ENCODE peak calls at places on chromosomes 2 and 18, in four cellular contexts. One of them, this sample, is unnamed. For H3K4me1 and H3K36me3, the result is how much of the 10 kb centered on the place peaks cover.

GRCh38 chr2:169961911-169962310 is 134.7 kb downstream of the UBR3 start:
- DNase-seq in gastrocnemius medialis: peak
- DNase-seq in CD8-positive, alpha-beta T cell: no peak
- DNase-seq in neural progenitor cell: no peak
- DNase-seq in this sample: no peak

GRCh38 chr2:224359569-224359968 is 42.3 kb downstream of the FAM124B start:
- DNase-seq in gastrocnemius medialis: no peak
- DNase-seq in CD8-positive, alpha-beta T cell: no peak
- DNase-seq in neural progenitor cell: peak
- DNase-seq in this sample: no peak

GRCh38 chr2:122019729-122020128 is 264.3 kb downstream of the TSN start:
- DNase-seq in gastrocnemius medialis: no peak
- DNase-seq in CD8-positive, alpha-beta T cell: no peak
- DNase-seq in neural progenitor cell: no peak
- DNase-seq in this sample: no peak

GRCh38 chr2:142897807-142898206 is 20.3 kb downstream of the KYNU start:
- DNase-seq in gastrocnemius medialis: no peak
- DNase-seq in CD8-positive, alpha-beta T cell: no peak
- DNase-seq in neural progenitor cell: no peak
- DNase-seq in this sample: no peak

GRCh38 chr2:69645026-69645425 is 1.5 kb upstream of the AAK1 start:
- DNase-seq in gastrocnemius medialis: no peak
- DNase-seq in CD8-positive, alpha-beta T cell: peak
- DNase-seq in neural progenitor cell: no peak
- DNase-seq in this sample: peak

GRCh38 chr2:105912081-105912480 is 167.4 kb downstream of the NCK2 start:
- DNase-seq in gastrocnemius medialis: no peak
- DNase-seq in CD8-positive, alpha-beta T cell: no peak
- DNase-seq in neural progenitor cell: no peak
- DNase-seq in this sample: no peak

GRCh38 chr2:232573042-232573441 is 22.6 kb downstream of the EIF4E2 start:
- DNase-seq in gastrocnemius medialis: no peak
- DNase-seq in CD8-positive, alpha-beta T cell: no peak
- DNase-seq in neural progenitor cell: no peak
- DNase-seq in this sample: no peak

GRCh38 chr2:32915694-32916093 is 31.1 kb upstream of the LTBP1 start:
- DNase-seq in gastrocnemius medialis: no peak
- DNase-seq in CD8-positive, alpha-beta T cell: no peak
- DNase-seq in neural progenitor cell: no peak
- DNase-seq in this sample: no peak

GRCh38 chr2:55102056-55102812 is 52.0 kb upstream of the RTN4 start:
- DNase-seq in gastrocnemius medialis: no peak
- DNase-seq in CD8-positive, alpha-beta T cell: no peak
- DNase-seq in neural progenitor cell: no peak
- DNase-seq in this sample: no peak

GRCh38 chr2:216849987-216850386 is 9.9 kb downstream of the TNP1 start:
- DNase-seq in gastrocnemius medialis: peak
- DNase-seq in CD8-positive, alpha-beta T cell: peak
- DNase-seq in neural progenitor cell: no peak
- DNase-seq in this sample: peak

GRCh38 chr2:110748489-110748867 is 16.1 kb downstream of the ACOXL start:
- DNase-seq in gastrocnemius medialis: no peak
- DNase-seq in CD8-positive, alpha-beta T cell: peak
- DNase-seq in neural progenitor cell: peak
- DNase-seq in this sample: peak

GRCh38 chr2:88892788-88893187 is 201.3 kb downstream of the RPIA start:
- DNase-seq in gastrocnemius medialis: no peak
- DNase-seq in CD8-positive, alpha-beta T cell: no peak
- DNase-seq in neural progenitor cell: no peak
- DNase-seq in this sample: no peak

GRCh38 chr2:136116111-136116812 is 1.7 kb downstream of the CXCR4 start:
- DNase-seq in gastrocnemius medialis: no peak
- DNase-seq in CD8-positive, alpha-beta T cell: peak
- DNase-seq in neural progenitor cell: peak
- DNase-seq in this sample: peak

GRCh38 chr2:108535380-108535677 is 1.1 kb downstream of the LIMS1 start:
- DNase-seq in gastrocnemius medialis: no peak
- DNase-seq in CD8-positive, alpha-beta T cell: no peak
- DNase-seq in neural progenitor cell: peak
- DNase-seq in this sample: no peak

GRCh38 chr2:2046497-2046896 is 284.6 kb downstream of the MYT1L start:
- DNase-seq in gastrocnemius medialis: no peak
- DNase-seq in CD8-positive, alpha-beta T cell: no peak
- DNase-seq in neural progenitor cell: no peak
- DNase-seq in this sample: no peak

GRCh38 chr2:178177066-178177679 is 17.1 kb upstream of the OSBPL6 start:
- DNase-seq in gastrocnemius medialis: no peak
- DNase-seq in CD8-positive, alpha-beta T cell: no peak
- DNase-seq in neural progenitor cell: no peak
- DNase-seq in this sample: no peak

GRCh38 chr2:34012728-34013302 is 413.7 kb upstream of the FAM98A start:
- DNase-seq in gastrocnemius medialis: no peak
- DNase-seq in CD8-positive, alpha-beta T cell: no peak
- DNase-seq in neural progenitor cell: peak
- DNase-seq in this sample: no peak

GRCh38 chr18:57444301-57444759 is 9.2 kb downstream of the ONECUT2 start:
- DNase-seq in gastrocnemius medialis: no peak
- DNase-seq in CD8-positive, alpha-beta T cell: no peak
- DNase-seq in neural progenitor cell: peak
- DNase-seq in this sample: no peak

GRCh38 chr2:118246726-118247125 is 158.5 kb downstream of the INSIG2 start:
- DNase-seq in gastrocnemius medialis: peak
- DNase-seq in CD8-positive, alpha-beta T cell: no peak
- DNase-seq in neural progenitor cell: no peak
- DNase-seq in this sample: no peak

GRCh38 chr2:39124770-39125075 is 3.9 kb upstream of the SOS1 start:
- DNase-seq in gastrocnemius medialis: no peak
- DNase-seq in CD8-positive, alpha-beta T cell: peak
- DNase-seq in neural progenitor cell: no peak
- DNase-seq in this sample: no peak

GRCh38 chr2:26457695-26458364 is 20.1 kb downstream of the OTOF start:
- DNase-seq in gastrocnemius medialis: no peak
- DNase-seq in CD8-positive, alpha-beta T cell: no peak
- DNase-seq in neural progenitor cell: no peak
- DNase-seq in this sample: no peak

GRCh38 chr2:181570833-181571661 is 85.9 kb downstream of the CERKL start:
- DNase-seq in gastrocnemius medialis: no peak
- DNase-seq in CD8-positive, alpha-beta T cell: no peak
- DNase-seq in neural progenitor cell: no peak
- DNase-seq in this sample: no peak

GRCh38 chr2:94982661-94983060 is 42.8 kb upstream of the MAL start:
- DNase-seq in gastrocnemius medialis: no peak
- DNase-seq in CD8-positive, alpha-beta T cell: no peak
- DNase-seq in neural progenitor cell: no peak
- DNase-seq in this sample: no peak

GRCh38 chr2:162197095-162197825 is 45.2 kb upstream of the GCG start:
- DNase-seq in gastrocnemius medialis: no peak
- DNase-seq in CD8-positive, alpha-beta T cell: no peak
- DNase-seq in neural progenitor cell: no peak
- DNase-seq in this sample: no peak

GRCh38 chr2:233404227-233404626 is 49.9 kb downstream of the DGKD start:
- DNase-seq in gastrocnemius medialis: no peak
- DNase-seq in CD8-positive, alpha-beta T cell: peak
- DNase-seq in neural progenitor cell: peak
- DNase-seq in this sample: peak

GRCh38 chr2:53695586-53695985 is 72.0 kb upstream of the CHAC2 start:
- DNase-seq in gastrocnemius medialis: no peak
- DNase-seq in CD8-positive, alpha-beta T cell: no peak
- DNase-seq in neural progenitor cell: no peak
- DNase-seq in this sample: no peak
- H3K4me3 ChIP-seq in gastrocnemius medialis: no peak
- H3K4me3 ChIP-seq in CD8-positive, alpha-beta T cell: no peak
- H3K4me3 ChIP-seq in neural progenitor cell: no peak
- H3K4me3 ChIP-seq in this sample: no peak

DNA sequence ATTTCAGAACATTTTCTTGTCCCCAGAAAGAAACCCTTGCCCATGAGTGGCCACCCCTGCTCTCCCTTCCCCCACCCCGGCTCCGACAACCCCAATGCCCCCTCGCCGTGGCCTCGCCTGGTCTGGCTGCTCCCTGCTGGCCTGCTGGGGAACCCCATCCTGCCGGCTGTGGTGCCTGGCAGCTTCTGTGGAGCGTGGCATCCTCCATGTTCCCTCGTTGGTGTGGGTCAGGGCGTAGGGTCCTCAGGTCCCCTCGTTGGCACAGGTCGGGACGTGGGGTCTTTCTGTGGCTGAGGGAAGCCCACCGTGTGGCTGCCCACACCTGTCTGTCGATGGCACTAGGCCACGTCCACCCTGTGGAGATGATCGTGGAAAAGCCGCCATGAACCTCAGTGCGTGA is 61.9 kb downstream of the NFATC1 start:
- DNase-seq in gastrocnemius medialis: no peak
- DNase-seq in CD8-positive, alpha-beta T cell: no peak
- DNase-seq in neural progenitor cell: no peak
- DNase-seq in this sample: no peak
- H3K4me1 ChIP-seq in gastrocnemius medialis: under half
- H3K4me1 ChIP-seq in CD8-positive, alpha-beta T cell: under half
- H3K4me1 ChIP-seq in neural progenitor cell: under half
- H3K4me1 ChIP-seq in this sample: under half

GRCh38 chr2:134232461-134232860 is 21.4 kb upstream of the MGAT5 start:
- DNase-seq in gastrocnemius medialis: no peak
- DNase-seq in CD8-positive, alpha-beta T cell: no peak
- DNase-seq in neural progenitor cell: no peak
- DNase-seq in this sample: no peak
- H3K36me3 ChIP-seq in gastrocnemius medialis: under half
- H3K36me3 ChIP-seq in CD8-positive, alpha-beta T cell: under half
- H3K36me3 ChIP-seq in neural progenitor cell: under half
- H3K36me3 ChIP-seq in this sample: under half

GRCh38 chr2:130387071-130387400 is 31.2 kb downstream of the PTPN18 start:
- DNase-seq in gastrocnemius medialis: no peak
- DNase-seq in CD8-positive, alpha-beta T cell: no peak
- DNase-seq in neural progenitor cell: no peak
- DNase-seq in this sample: no peak

GRCh38 chr2:130387804-130388203 is 31.9 kb downstream of the PTPN18 start:
- DNase-seq in gastrocnemius medialis: no peak
- DNase-seq in CD8-positive, alpha-beta T cell: no peak
- DNase-seq in neural progenitor cell: peak
- DNase-seq in this sample: no peak

GRCh38 chr2:130389363-130389762 is 33.5 kb downstream of the PTPN18 start:
- DNase-seq in gastrocnemius medialis: no peak
- DNase-seq in CD8-positive, alpha-beta T cell: no peak
- DNase-seq in neural progenitor cell: no peak
- DNase-seq in this sample: no peak

GRCh38 chr2:130389783-130390182 is 33.9 kb downstream of the PTPN18 start:
- DNase-seq in gastrocnemius medialis: no peak
- DNase-seq in CD8-positive, alpha-beta T cell: no peak
- DNase-seq in neural progenitor cell: no peak
- DNase-seq in this sample: no peak

DNA sequence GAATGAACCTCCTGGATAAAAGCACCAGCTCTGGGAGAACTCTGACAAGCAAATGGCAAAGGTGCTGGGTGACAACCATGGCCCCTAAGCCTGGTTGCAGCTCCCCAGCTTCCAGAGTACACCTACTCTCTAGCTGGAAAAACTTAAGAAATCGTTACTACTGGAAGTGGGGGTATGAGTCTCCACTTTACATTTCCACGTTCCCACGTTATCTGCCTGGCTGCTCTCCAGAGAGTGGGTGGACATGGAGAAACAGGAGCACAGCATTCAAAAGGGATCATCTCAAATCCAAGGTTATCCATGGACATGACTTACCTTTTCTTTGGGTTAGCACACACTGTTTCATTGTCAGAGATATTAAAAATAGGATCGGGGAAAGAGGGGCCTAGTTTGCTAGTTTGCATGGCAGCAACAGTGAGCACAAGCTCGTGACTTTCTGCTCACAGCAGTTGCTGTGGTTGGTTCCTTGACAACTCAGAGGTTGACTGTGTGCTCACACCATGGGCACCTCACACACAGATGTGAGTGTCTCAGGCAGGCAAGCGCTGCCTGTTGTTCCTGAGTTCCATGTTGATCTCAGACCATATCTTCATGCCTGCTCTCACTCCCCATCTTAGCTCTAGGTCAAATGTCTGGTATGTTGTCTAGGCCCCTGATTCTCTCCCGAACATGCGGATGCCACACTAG is 32.5 kb downstream of the PTPN18 start:
- DNase-seq in gastrocnemius medialis: no peak
- DNase-seq in CD8-positive, alpha-beta T cell: no peak
- DNase-seq in neural progenitor cell: no peak
- DNase-seq in this sample: no peak
- H3K4me3 ChIP-seq in gastrocnemius medialis: no peak
- H3K4me3 ChIP-seq in CD8-positive, alpha-beta T cell: no peak
- H3K4me3 ChIP-seq in neural progenitor cell: no peak
- H3K4me3 ChIP-seq in this sample: no peak

DNA sequence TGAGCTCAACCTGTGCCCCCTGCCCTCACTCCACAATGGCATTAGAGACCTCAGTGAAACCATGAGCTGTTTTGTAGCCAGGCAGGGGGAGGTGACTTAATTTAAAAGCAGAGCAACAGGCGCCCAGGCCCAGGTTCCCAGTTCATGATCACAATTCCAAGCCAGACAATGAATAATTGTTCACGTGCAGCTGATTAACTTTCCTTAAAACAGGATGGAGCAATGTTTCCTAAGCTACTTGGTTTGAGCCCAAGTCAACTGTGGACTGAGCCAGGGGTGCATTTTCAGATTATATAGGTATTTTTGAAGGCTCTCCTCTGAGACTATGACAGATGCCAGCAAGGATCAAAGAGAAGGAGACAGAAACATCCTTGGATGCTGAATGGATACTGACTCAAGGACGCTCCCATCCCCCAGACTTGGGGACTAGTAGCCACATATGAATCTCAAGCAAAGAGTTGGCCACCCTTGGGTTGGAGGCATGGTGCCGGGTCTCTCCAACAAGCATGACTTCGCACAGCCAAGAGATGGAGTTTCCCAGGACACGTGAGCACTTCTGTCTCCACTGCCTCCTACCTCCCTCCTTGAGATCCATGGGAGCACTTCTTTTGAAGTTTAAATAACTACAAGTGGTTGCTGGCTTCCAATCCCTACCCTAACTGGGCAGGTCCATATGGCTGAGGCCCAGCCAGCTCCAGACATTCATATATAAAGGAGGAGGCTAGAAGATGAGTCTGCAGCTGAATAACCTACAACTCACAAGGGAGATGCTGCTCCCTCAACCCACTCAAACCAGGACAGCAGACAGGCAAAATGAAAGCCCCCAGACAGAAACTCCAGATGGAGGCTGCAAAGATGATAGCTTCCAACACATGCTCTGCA is 12.7 kb downstream of the SMAD7 start:
- DNase-seq in gastrocnemius medialis: no peak
- DNase-seq in CD8-positive, alpha-beta T cell: no peak
- DNase-seq in neural progenitor cell: no peak
- DNase-seq in this sample: no peak
- H3K4me1 ChIP-seq in gastrocnemius medialis: half or more
- H3K4me1 ChIP-seq in CD8-positive, alpha-beta T cell: half or more
- H3K4me1 ChIP-seq in neural progenitor cell: under half
- H3K4me1 ChIP-seq in this sample: half or more